ENCODE peak calls at places on chromosomes 16 and 17, in ten cellular contexts. M is stimulated activated CD8-positive, alpha-beta memory T cell treated with anti-CD3 and anti-CD28 coated beads, Interleukin-7, amount 100 ng/mL, for 48 hours; Y is RCC 7860; K is activated CD4-positive, alpha-beta T cell treated with anti-CD3 and anti-CD28 coated beads, Interleukin-2, amount 50 U/mL, for 1 hour; R is SHP77; G is SK-N-DZ; W is anterior cingulate cortex; I is GM12878; D is A172; Q is NCI-H774. X is an unnamed sample.

GRCh38 chr17:63024716-63025115 is 58.7 kb downstream of the TANC2 start:
- DNase-seq in I (no peak), Y (no peak), R (no peak), Q (no peak), D (no peak), G (no peak), M (no peak), W (no peak), K (no peak), X (no peak)

GRCh38 chr17:64041912-64042311 is 21.5 kb upstream of the ICAM2 start:
- DNase-seq in D (no peak), W (no peak), Y (no peak), I (no peak), Q (no peak), R (no peak), K (no peak), G (no peak), M (no peak), X (no peak)

GRCh38 chr16:23408242-23409201 is 44.5 kb downstream of the COG7 start:
- DNase-seq in K (no peak), Y (peak; percentile 11), W (peak; percentile 51), G (no peak), R (no peak), Q (peak; percentile 35), I (no peak), M (no peak), D (peak; percentile 55), X (peak; percentile 23)

GRCh38 chr17:7844292-7845154 is 10.3 kb upstream of the TMEM88 start:
- DNase-seq in Y (peak; percentile 88), I (peak; percentile 68), R (peak; percentile 95), D (peak; percentile 93), Q (peak; percentile 72), W (peak; percentile 90), G (peak; percentile 93), K (peak; percentile 73), M (peak; percentile 71), X (peak; percentile 89)

GRCh38 chr16:22284637-22285515 is 12.3 kb upstream of the POLR3E start:
- DNase-seq in M (no peak), D (no peak), K (no peak), W (no peak), G (no peak), Q (no peak), I (no peak), R (no peak), Y (no peak), X (no peak)

GRCh38 chr17:71505981-71506380 is 614.8 kb upstream of the SOX9 start:
- DNase-seq in R (no peak), I (no peak), D (no peak), K (no peak), G (no peak), M (no peak), Q (no peak), Y (no peak), W (no peak), X (no peak)

GRCh38 chr16:50259334-50260205 is 6.8 kb upstream of the ADCY7 start:
- DNase-seq in Q (peak; percentile 19), K (no peak), I (no peak), Y (no peak), R (peak; percentile 26), D (no peak), G (no peak), M (no peak), W (no peak), X (peak; percentile 66)

GRCh38 chr17:81867952-81868673 is 3.0 kb downstream of the ARHGDIA start:
- DNase-seq in Q (no peak), M (no peak), G (peak; percentile 44), Y (no peak), I (no peak), W (no peak), K (no peak), R (no peak), D (no peak), X (no peak)

GRCh38 chr17:82655523-82655922 is 7.3 kb upstream of the WDR45B start:
- DNase-seq in M (no peak), D (no peak), W (no peak), G (no peak), R (no peak), Y (no peak), K (no peak), I (no peak), Q (no peak), X (no peak)

GRCh38 chr16:24062270-24062817 is 193.8 kb upstream of the CACNG3 start:
- DNase-seq in D (no peak), G (no peak), Y (no peak), I (no peak), K (no peak), R (no peak), M (no peak), W (no peak), Q (no peak), X (no peak)

GRCh38 chr17:68184141-68184571 is 63.7 kb upstream of the AMZ2 start:
- DNase-seq in Y (no peak), G (no peak), R (no peak), D (no peak), K (no peak), W (no peak), M (no peak), I (no peak), Q (no peak), X (no peak)

GRCh38 chr16:85098565-85098964 is 13.7 kb downstream of the CIBAR2 start:
- DNase-seq in W (no peak), G (no peak), K (no peak), Y (no peak), D (no peak), I (no peak), R (no peak), Q (no peak), M (no peak), X (no peak)

GRCh38 chr17:45930420-45930951 is 36.1 kb downstream of the MAPT start:
- DNase-seq in Y (no peak), K (no peak), G (no peak), M (no peak), W (no peak), D (no peak), Q (no peak), I (no peak), R (no peak), X (no peak)

GRCh38 chr17:76816590-76817135 is 51.5 kb upstream of the MGAT5B start:
- DNase-seq in W (peak; percentile 49), I (no peak), D (peak; percentile 55), Q (peak; percentile 61), K (peak; percentile 58), Y (peak; percentile 43), R (peak; percentile 66), G (peak; percentile 74), M (no peak), X (peak; percentile 74)

GRCh38 chr17:31096106-31096436 is 1.3 kb downstream of the NF1 start:
- DNase-seq in Y (no peak), M (no peak), Q (no peak), W (no peak), G (no peak), I (no peak), R (no peak), K (no peak), D (no peak), X (no peak)

GRCh38 chr17:226108-226772 is 44.8 kb upstream of the DOC2B start:
- DNase-seq in Y (no peak), D (no peak), K (no peak), M (no peak), I (no peak), R (no peak), G (no peak), W (no peak), Q (no peak), X (no peak)

GRCh38 chr17:75864448-75864871 is 9.3 kb upstream of the WBP2 start:
- DNase-seq in M (no peak), Q (no peak), Y (no peak), R (no peak), W (no peak), G (no peak), I (peak; percentile 77), D (peak; percentile 86), K (no peak), X (no peak)

GRCh38 chr16:31473300-31474052 is 1.5 kb downstream of the TGFB1I1 start:
- DNase-seq in M (no peak), W (no peak), Q (no peak), Y (no peak), K (no peak), I (no peak), D (no peak), G (no peak), R (no peak), X (no peak)

GRCh38 chr16:12321363-12321762 is 344.8 kb downstream of the SNX29 start:
- DNase-seq in W (no peak), Y (no peak), R (peak; percentile 64), M (no peak), K (no peak), I (no peak), D (no peak), G (no peak), Q (no peak), X (peak; percentile 9)

GRCh38 chr17:67431210-67432015 is 54.3 kb downstream of the PITPNC1 start:
- DNase-seq in Y (peak; percentile 92), G (no peak), I (no peak), K (no peak), D (peak; percentile 94), Q (no peak), M (no peak), R (no peak), W (no peak), X (no peak)

GRCh38 chr16:9929836-9930235 is 252.4 kb downstream of the GRIN2A start:
- DNase-seq in G (no peak), M (no peak), I (no peak), W (no peak), K (no peak), Y (no peak), R (no peak), Q (no peak), D (no peak), X (no peak)

GRCh38 chr17:10803830-10804498 is at the start of gene TMEM238L:
- DNase-seq in K (no peak), G (no peak), W (no peak), D (no peak), Y (no peak), I (no peak), R (no peak), Q (no peak), M (no peak), X (no peak)

GRCh38 chr17:27818311-27819170 is 18.2 kb upstream of the NOS2 start:
- DNase-seq in G (no peak), D (no peak), W (no peak), R (no peak), K (no peak), Q (no peak), M (no peak), I (no peak), Y (no peak), X (no peak)

GRCh38 chr17:76266244-76266938 is 1.2 kb downstream of the UBALD2 start:
- DNase-seq in I (no peak), K (no peak), G (no peak), R (no peak), W (no peak), Y (peak; percentile 15), M (no peak), Q (no peak), D (peak; percentile 33), X (no peak)

GRCh38 chr17:5042152-5043022 is 7.2 kb upstream of the SLC52A1 start:
- DNase-seq in I (no peak), Q (no peak), M (no peak), W (no peak), D (no peak), G (no peak), R (no peak), Y (no peak), K (peak; percentile 30), X (no peak)

GRCh38 chr17:21368545-21369246 is 7.5 kb upstream of the KCNJ12 start:
- DNase-seq in R (no peak), Q (no peak), M (no peak), Y (peak; percentile 28), W (no peak), I (no peak), K (no peak), D (peak; percentile 89), G (no peak), X (no peak)

GRCh38 chr17:67624886-67625656 is 92.7 kb upstream of the NOL11 start:
- DNase-seq in Q (peak; percentile 80), I (no peak), R (peak; percentile 78), K (no peak), W (no peak), D (peak; percentile 17), M (no peak), Y (no peak), G (no peak), X (peak; percentile 21)

GRCh38 chr17:61567045-61567802 is 23.8 kb downstream of the NACA2 start:
- DNase-seq in Y (no peak), R (no peak), D (no peak), M (no peak), G (no peak), I (no peak), W (no peak), K (no peak), Q (no peak), X (no peak)